ENCODE peak calls at places on chromosome 9, in ten cellular contexts. One of them, this sample, is unnamed.

GRCh38 chr9:87859137-87859536 is 23.5 kb upstream of the SPATA31E1 start:
- DNase-seq in cardiac muscle cell: no peak
- DNase-seq in GM13976: no peak
- DNase-seq in CD8-positive, alpha-beta memory T cell: no peak
- DNase-seq in GM20000: no peak
- DNase-seq in activated T-cell treated with anti-CD3 and anti-CD28 coated beads for 1 hour: no peak
- DNase-seq in activated CD8-positive, alpha-beta memory T cell treated with anti-CD3 and anti-CD28 coated beads for 4 hours: no peak
- DNase-seq in T-helper 1 cell: no peak
- DNase-seq in stimulated activated CD4-positive, alpha-beta T cell treated with anti-CD3 and anti-CD28 coated beads, Interleukin-2, amount 100 ng/mL, for 48 hours: no peak
- DNase-seq in psoas muscle: no peak
- DNase-seq in this sample: no peak

GRCh38 chr9:109558718-109559151 is 60.6 kb upstream of the PTPN3 start:
- DNase-seq in cardiac muscle cell: no peak
- DNase-seq in CD8-positive, alpha-beta memory T cell: no peak
- DNase-seq in GM13976: no peak
- DNase-seq in activated CD8-positive, alpha-beta memory T cell treated with anti-CD3 and anti-CD28 coated beads for 4 hours: no peak
- DNase-seq in GM20000: no peak
- DNase-seq in psoas muscle: no peak
- DNase-seq in activated T-cell treated with anti-CD3 and anti-CD28 coated beads for 1 hour: no peak
- DNase-seq in stimulated activated CD4-positive, alpha-beta T cell treated with anti-CD3 and anti-CD28 coated beads, Interleukin-2, amount 100 ng/mL, for 48 hours: no peak
- DNase-seq in T-helper 1 cell: no peak
- DNase-seq in this sample: no peak

GRCh38 chr9:12708562-12709298 is 15.5 kb downstream of the TYRP1 start:
- DNase-seq in psoas muscle: no peak
- DNase-seq in stimulated activated CD4-positive, alpha-beta T cell treated with anti-CD3 and anti-CD28 coated beads, Interleukin-2, amount 100 ng/mL, for 48 hours: no peak
- DNase-seq in GM13976: no peak
- DNase-seq in CD8-positive, alpha-beta memory T cell: no peak
- DNase-seq in GM20000: no peak
- DNase-seq in T-helper 1 cell: no peak
- DNase-seq in activated T-cell treated with anti-CD3 and anti-CD28 coated beads for 1 hour: no peak
- DNase-seq in activated CD8-positive, alpha-beta memory T cell treated with anti-CD3 and anti-CD28 coated beads for 4 hours: no peak
- DNase-seq in cardiac muscle cell: no peak
- DNase-seq in this sample: no peak

GRCh38 chr9:6634441-6634840 is 11.1 kb downstream of the GLDC start:
- DNase-seq in stimulated activated CD4-positive, alpha-beta T cell treated with anti-CD3 and anti-CD28 coated beads, Interleukin-2, amount 100 ng/mL, for 48 hours: no peak
- DNase-seq in GM13976: no peak
- DNase-seq in activated CD8-positive, alpha-beta memory T cell treated with anti-CD3 and anti-CD28 coated beads for 4 hours: no peak
- DNase-seq in CD8-positive, alpha-beta memory T cell: no peak
- DNase-seq in GM20000: no peak
- DNase-seq in cardiac muscle cell: no peak
- DNase-seq in T-helper 1 cell: no peak
- DNase-seq in psoas muscle: no peak
- DNase-seq in activated T-cell treated with anti-CD3 and anti-CD28 coated beads for 1 hour: no peak
- DNase-seq in this sample: no peak

GRCh38 chr9:35689601-35690446 is at the start of gene TPM2:
- DNase-seq in cardiac muscle cell: peak; percentile 93
- DNase-seq in GM20000: peak; percentile 72
- DNase-seq in stimulated activated CD4-positive, alpha-beta T cell treated with anti-CD3 and anti-CD28 coated beads, Interleukin-2, amount 100 ng/mL, for 48 hours: no peak
- DNase-seq in psoas muscle: peak; percentile 71
- DNase-seq in activated T-cell treated with anti-CD3 and anti-CD28 coated beads for 1 hour: no peak
- DNase-seq in GM13976: peak; percentile 69
- DNase-seq in T-helper 1 cell: no peak
- DNase-seq in activated CD8-positive, alpha-beta memory T cell treated with anti-CD3 and anti-CD28 coated beads for 4 hours: no peak
- DNase-seq in CD8-positive, alpha-beta memory T cell: no peak
- DNase-seq in this sample: peak; percentile 53

GRCh38 chr9:134551176-134551575 is 90.4 kb upstream of the COL5A1 start:
- DNase-seq in activated T-cell treated with anti-CD3 and anti-CD28 coated beads for 1 hour: no peak
- DNase-seq in T-helper 1 cell: no peak
- DNase-seq in activated CD8-positive, alpha-beta memory T cell treated with anti-CD3 and anti-CD28 coated beads for 4 hours: no peak
- DNase-seq in GM13976: no peak
- DNase-seq in CD8-positive, alpha-beta memory T cell: no peak
- DNase-seq in stimulated activated CD4-positive, alpha-beta T cell treated with anti-CD3 and anti-CD28 coated beads, Interleukin-2, amount 100 ng/mL, for 48 hours: no peak
- DNase-seq in cardiac muscle cell: no peak
- DNase-seq in GM20000: no peak
- DNase-seq in psoas muscle: no peak
- DNase-seq in this sample: no peak

GRCh38 chr9:35001285-35001677 is 11.7 kb downstream of the DNAJB5 start:
- DNase-seq in stimulated activated CD4-positive, alpha-beta T cell treated with anti-CD3 and anti-CD28 coated beads, Interleukin-2, amount 100 ng/mL, for 48 hours: no peak
- DNase-seq in CD8-positive, alpha-beta memory T cell: no peak
- DNase-seq in activated CD8-positive, alpha-beta memory T cell treated with anti-CD3 and anti-CD28 coated beads for 4 hours: no peak
- DNase-seq in activated T-cell treated with anti-CD3 and anti-CD28 coated beads for 1 hour: no peak
- DNase-seq in GM13976: no peak
- DNase-seq in cardiac muscle cell: no peak
- DNase-seq in T-helper 1 cell: no peak
- DNase-seq in psoas muscle: no peak
- DNase-seq in GM20000: no peak
- DNase-seq in this sample: no peak

GRCh38 chr9:91086657-91087563 is 274.8 kb downstream of the AUH start:
- DNase-seq in activated T-cell treated with anti-CD3 and anti-CD28 coated beads for 1 hour: no peak
- DNase-seq in T-helper 1 cell: no peak
- DNase-seq in psoas muscle: no peak
- DNase-seq in activated CD8-positive, alpha-beta memory T cell treated with anti-CD3 and anti-CD28 coated beads for 4 hours: no peak
- DNase-seq in stimulated activated CD4-positive, alpha-beta T cell treated with anti-CD3 and anti-CD28 coated beads, Interleukin-2, amount 100 ng/mL, for 48 hours: no peak
- DNase-seq in GM13976: no peak
- DNase-seq in CD8-positive, alpha-beta memory T cell: no peak
- DNase-seq in GM20000: no peak
- DNase-seq in cardiac muscle cell: no peak
- DNase-seq in this sample: no peak

GRCh38 chr9:111501648-111502047 is 17.5 kb upstream of the ECPAS start:
- DNase-seq in activated CD8-positive, alpha-beta memory T cell treated with anti-CD3 and anti-CD28 coated beads for 4 hours: no peak
- DNase-seq in CD8-positive, alpha-beta memory T cell: no peak
- DNase-seq in T-helper 1 cell: no peak
- DNase-seq in GM13976: no peak
- DNase-seq in stimulated activated CD4-positive, alpha-beta T cell treated with anti-CD3 and anti-CD28 coated beads, Interleukin-2, amount 100 ng/mL, for 48 hours: no peak
- DNase-seq in GM20000: no peak
- DNase-seq in cardiac muscle cell: no peak
- DNase-seq in activated T-cell treated with anti-CD3 and anti-CD28 coated beads for 1 hour: no peak
- DNase-seq in psoas muscle: no peak
- DNase-seq in this sample: no peak

GRCh38 chr9:4443439-4443838 is 46.8 kb upstream of the SLC1A1 start:
- DNase-seq in activated CD8-positive, alpha-beta memory T cell treated with anti-CD3 and anti-CD28 coated beads for 4 hours: no peak
- DNase-seq in activated T-cell treated with anti-CD3 and anti-CD28 coated beads for 1 hour: no peak
- DNase-seq in CD8-positive, alpha-beta memory T cell: no peak
- DNase-seq in T-helper 1 cell: no peak
- DNase-seq in psoas muscle: no peak
- DNase-seq in cardiac muscle cell: no peak
- DNase-seq in stimulated activated CD4-positive, alpha-beta T cell treated with anti-CD3 and anti-CD28 coated beads, Interleukin-2, amount 100 ng/mL, for 48 hours: no peak
- DNase-seq in GM20000: no peak
- DNase-seq in GM13976: no peak
- DNase-seq in this sample: no peak

GRCh38 chr9:33447404-33448158 is at the start of gene AQP3:
- DNase-seq in activated T-cell treated with anti-CD3 and anti-CD28 coated beads for 1 hour: peak; percentile 61
- DNase-seq in CD8-positive, alpha-beta memory T cell: peak; percentile 80
- DNase-seq in psoas muscle: peak; percentile 69
- DNase-seq in GM20000: peak; percentile 74
- DNase-seq in activated CD8-positive, alpha-beta memory T cell treated with anti-CD3 and anti-CD28 coated beads for 4 hours: peak; percentile 31
- DNase-seq in cardiac muscle cell: peak; percentile 83
- DNase-seq in T-helper 1 cell: peak; percentile 68
- DNase-seq in stimulated activated CD4-positive, alpha-beta T cell treated with anti-CD3 and anti-CD28 coated beads, Interleukin-2, amount 100 ng/mL, for 48 hours: peak; percentile 48
- DNase-seq in GM13976: peak; percentile 81
- DNase-seq in this sample: peak; percentile 52

GRCh38 chr9:133347515-133347984 is 381 bp downstream of the MED22 start:
- DNase-seq in GM20000: peak; percentile 80
- DNase-seq in CD8-positive, alpha-beta memory T cell: peak; percentile 72
- DNase-seq in GM13976: peak; percentile 79
- DNase-seq in T-helper 1 cell: peak; percentile 37
- DNase-seq in psoas muscle: peak; percentile 50
- DNase-seq in activated T-cell treated with anti-CD3 and anti-CD28 coated beads for 1 hour: no peak
- DNase-seq in cardiac muscle cell: peak; percentile 65
- DNase-seq in activated CD8-positive, alpha-beta memory T cell treated with anti-CD3 and anti-CD28 coated beads for 4 hours: no peak
- DNase-seq in stimulated activated CD4-positive, alpha-beta T cell treated with anti-CD3 and anti-CD28 coated beads, Interleukin-2, amount 100 ng/mL, for 48 hours: no peak
- DNase-seq in this sample: peak; percentile 71

GRCh38 chr9:112341741-112342140 is 8.3 kb upstream of the PTBP3 start:
- DNase-seq in T-helper 1 cell: no peak
- DNase-seq in GM20000: no peak
- DNase-seq in GM13976: no peak
- DNase-seq in activated T-cell treated with anti-CD3 and anti-CD28 coated beads for 1 hour: no peak
- DNase-seq in cardiac muscle cell: no peak
- DNase-seq in activated CD8-positive, alpha-beta memory T cell treated with anti-CD3 and anti-CD28 coated beads for 4 hours: no peak
- DNase-seq in psoas muscle: no peak
- DNase-seq in stimulated activated CD4-positive, alpha-beta T cell treated with anti-CD3 and anti-CD28 coated beads, Interleukin-2, amount 100 ng/mL, for 48 hours: no peak
- DNase-seq in CD8-positive, alpha-beta memory T cell: no peak
- DNase-seq in this sample: no peak

GRCh38 chr9:116137581-116137980 is 16.0 kb upstream of the PAPPA start:
- DNase-seq in cardiac muscle cell: no peak
- DNase-seq in GM13976: no peak
- DNase-seq in activated T-cell treated with anti-CD3 and anti-CD28 coated beads for 1 hour: no peak
- DNase-seq in stimulated activated CD4-positive, alpha-beta T cell treated with anti-CD3 and anti-CD28 coated beads, Interleukin-2, amount 100 ng/mL, for 48 hours: no peak
- DNase-seq in activated CD8-positive, alpha-beta memory T cell treated with anti-CD3 and anti-CD28 coated beads for 4 hours: no peak
- DNase-seq in psoas muscle: no peak
- DNase-seq in CD8-positive, alpha-beta memory T cell: no peak
- DNase-seq in GM20000: no peak
- DNase-seq in T-helper 1 cell: no peak
- DNase-seq in this sample: no peak

GRCh38 chr9:37917801-37918664 is 14.1 kb upstream of the SLC25A51 start:
- DNase-seq in activated T-cell treated with anti-CD3 and anti-CD28 coated beads for 1 hour: no peak
- DNase-seq in GM20000: no peak
- DNase-seq in T-helper 1 cell: no peak
- DNase-seq in cardiac muscle cell: no peak
- DNase-seq in activated CD8-positive, alpha-beta memory T cell treated with anti-CD3 and anti-CD28 coated beads for 4 hours: no peak
- DNase-seq in psoas muscle: no peak
- DNase-seq in CD8-positive, alpha-beta memory T cell: peak; percentile 40
- DNase-seq in stimulated activated CD4-positive, alpha-beta T cell treated with anti-CD3 and anti-CD28 coated beads, Interleukin-2, amount 100 ng/mL, for 48 hours: no peak
- DNase-seq in GM13976: no peak
- DNase-seq in this sample: no peak

GRCh38 chr9:132547976-132548730 is 34.3 kb upstream of the BARHL1 start:
- DNase-seq in psoas muscle: no peak
- DNase-seq in cardiac muscle cell: no peak
- DNase-seq in GM20000: no peak
- DNase-seq in T-helper 1 cell: no peak
- DNase-seq in activated T-cell treated with anti-CD3 and anti-CD28 coated beads for 1 hour: no peak
- DNase-seq in activated CD8-positive, alpha-beta memory T cell treated with anti-CD3 and anti-CD28 coated beads for 4 hours: no peak
- DNase-seq in GM13976: no peak
- DNase-seq in stimulated activated CD4-positive, alpha-beta T cell treated with anti-CD3 and anti-CD28 coated beads, Interleukin-2, amount 100 ng/mL, for 48 hours: no peak
- DNase-seq in CD8-positive, alpha-beta memory T cell: no peak
- DNase-seq in this sample: no peak

GRCh38 chr9:89731262-89731980 is 126.6 kb downstream of the GADD45G start:
- DNase-seq in psoas muscle: no peak
- DNase-seq in GM13976: no peak
- DNase-seq in GM20000: no peak
- DNase-seq in cardiac muscle cell: no peak
- DNase-seq in stimulated activated CD4-positive, alpha-beta T cell treated with anti-CD3 and anti-CD28 coated beads, Interleukin-2, amount 100 ng/mL, for 48 hours: no peak
- DNase-seq in activated CD8-positive, alpha-beta memory T cell treated with anti-CD3 and anti-CD28 coated beads for 4 hours: no peak
- DNase-seq in CD8-positive, alpha-beta memory T cell: peak; percentile 9
- DNase-seq in T-helper 1 cell: no peak
- DNase-seq in activated T-cell treated with anti-CD3 and anti-CD28 coated beads for 1 hour: no peak
- DNase-seq in this sample: no peak

GRCh38 chr9:35951736-35952135 is 6.2 kb downstream of the OR2S2 start:
- DNase-seq in GM20000: no peak
- DNase-seq in activated CD8-positive, alpha-beta memory T cell treated with anti-CD3 and anti-CD28 coated beads for 4 hours: no peak
- DNase-seq in CD8-positive, alpha-beta memory T cell: no peak
- DNase-seq in GM13976: no peak
- DNase-seq in stimulated activated CD4-positive, alpha-beta T cell treated with anti-CD3 and anti-CD28 coated beads, Interleukin-2, amount 100 ng/mL, for 48 hours: no peak
- DNase-seq in cardiac muscle cell: no peak
- DNase-seq in T-helper 1 cell: no peak
- DNase-seq in psoas muscle: no peak
- DNase-seq in activated T-cell treated with anti-CD3 and anti-CD28 coated beads for 1 hour: no peak
- DNase-seq in this sample: no peak

GRCh38 chr9:21465859-21466518 is 16.1 kb downstream of the IFNE start:
- DNase-seq in T-helper 1 cell: no peak
- DNase-seq in CD8-positive, alpha-beta memory T cell: no peak
- DNase-seq in activated CD8-positive, alpha-beta memory T cell treated with anti-CD3 and anti-CD28 coated beads for 4 hours: no peak
- DNase-seq in GM20000: peak; percentile 66
- DNase-seq in stimulated activated CD4-positive, alpha-beta T cell treated with anti-CD3 and anti-CD28 coated beads, Interleukin-2, amount 100 ng/mL, for 48 hours: peak; percentile 8
- DNase-seq in cardiac muscle cell: peak; percentile 64
- DNase-seq in activated T-cell treated with anti-CD3 and anti-CD28 coated beads for 1 hour: no peak
- DNase-seq in psoas muscle: no peak
- DNase-seq in GM13976: peak; percentile 39
- DNase-seq in this sample: no peak

GRCh38 chr9:113602126-113603119 is 138.9 kb downstream of the RGS3 start:
- DNase-seq in cardiac muscle cell: no peak
- DNase-seq in GM20000: peak; percentile 76
- DNase-seq in psoas muscle: peak; percentile 90
- DNase-seq in T-helper 1 cell: no peak
- DNase-seq in CD8-positive, alpha-beta memory T cell: peak; percentile 42
- DNase-seq in activated T-cell treated with anti-CD3 and anti-CD28 coated beads for 1 hour: no peak
- DNase-seq in stimulated activated CD4-positive, alpha-beta T cell treated with anti-CD3 and anti-CD28 coated beads, Interleukin-2, amount 100 ng/mL, for 48 hours: no peak
- DNase-seq in activated CD8-positive, alpha-beta memory T cell treated with anti-CD3 and anti-CD28 coated beads for 4 hours: peak; percentile 38
- DNase-seq in GM13976: peak; percentile 85
- DNase-seq in this sample: peak; percentile 80

GRCh38 chr9:117315236-117315635 is 99.6 kb downstream of the ASTN2 start:
- DNase-seq in GM20000: no peak
- DNase-seq in activated CD8-positive, alpha-beta memory T cell treated with anti-CD3 and anti-CD28 coated beads for 4 hours: no peak
- DNase-seq in GM13976: no peak
- DNase-seq in psoas muscle: peak; percentile 18
- DNase-seq in activated T-cell treated with anti-CD3 and anti-CD28 coated beads for 1 hour: no peak
- DNase-seq in CD8-positive, alpha-beta memory T cell: no peak
- DNase-seq in cardiac muscle cell: no peak
- DNase-seq in T-helper 1 cell: no peak
- DNase-seq in stimulated activated CD4-positive, alpha-beta T cell treated with anti-CD3 and anti-CD28 coated beads, Interleukin-2, amount 100 ng/mL, for 48 hours: no peak
- DNase-seq in this sample: no peak

GRCh38 chr9:110192531-110193326 is 15.2 kb downstream of the C9orf152 start:
- DNase-seq in stimulated activated CD4-positive, alpha-beta T cell treated with anti-CD3 and anti-CD28 coated beads, Interleukin-2, amount 100 ng/mL, for 48 hours: no peak
- DNase-seq in psoas muscle: no peak
- DNase-seq in GM13976: no peak
- DNase-seq in activated T-cell treated with anti-CD3 and anti-CD28 coated beads for 1 hour: no peak
- DNase-seq in GM20000: no peak
- DNase-seq in CD8-positive, alpha-beta memory T cell: no peak
- DNase-seq in T-helper 1 cell: no peak
- DNase-seq in cardiac muscle cell: no peak
- DNase-seq in activated CD8-positive, alpha-beta memory T cell treated with anti-CD3 and anti-CD28 coated beads for 4 hours: no peak
- DNase-seq in this sample: no peak

GRCh38 chr9:133303266-133304157 is 28.5 kb upstream of the ABO start:
- DNase-seq in psoas muscle: no peak
- DNase-seq in activated T-cell treated with anti-CD3 and anti-CD28 coated beads for 1 hour: no peak
- DNase-seq in activated CD8-positive, alpha-beta memory T cell treated with anti-CD3 and anti-CD28 coated beads for 4 hours: no peak
- DNase-seq in GM20000: no peak
- DNase-seq in stimulated activated CD4-positive, alpha-beta T cell treated with anti-CD3 and anti-CD28 coated beads, Interleukin-2, amount 100 ng/mL, for 48 hours: no peak
- DNase-seq in CD8-positive, alpha-beta memory T cell: no peak
- DNase-seq in T-helper 1 cell: no peak
- DNase-seq in GM13976: no peak
- DNase-seq in cardiac muscle cell: no peak
- DNase-seq in this sample: no peak

GRCh38 chr9:74824654-74825053 is 63.1 kb downstream of the TRPM6 start:
- DNase-seq in CD8-positive, alpha-beta memory T cell: no peak
- DNase-seq in T-helper 1 cell: no peak
- DNase-seq in activated T-cell treated with anti-CD3 and anti-CD28 coated beads for 1 hour: no peak
- DNase-seq in GM13976: no peak
- DNase-seq in activated CD8-positive, alpha-beta memory T cell treated with anti-CD3 and anti-CD28 coated beads for 4 hours: no peak
- DNase-seq in cardiac muscle cell: no peak
- DNase-seq in psoas muscle: no peak
- DNase-seq in GM20000: no peak
- DNase-seq in stimulated activated CD4-positive, alpha-beta T cell treated with anti-CD3 and anti-CD28 coated beads, Interleukin-2, amount 100 ng/mL, for 48 hours: no peak
- DNase-seq in this sample: no peak

GRCh38 chr9:137455361-137455991 is 3.7 kb downstream of the NSMF start:
- DNase-seq in cardiac muscle cell: no peak
- DNase-seq in GM13976: no peak
- DNase-seq in activated CD8-positive, alpha-beta memory T cell treated with anti-CD3 and anti-CD28 coated beads for 4 hours: no peak
- DNase-seq in GM20000: no peak
- DNase-seq in T-helper 1 cell: no peak
- DNase-seq in stimulated activated CD4-positive, alpha-beta T cell treated with anti-CD3 and anti-CD28 coated beads, Interleukin-2, amount 100 ng/mL, for 48 hours: no peak
- DNase-seq in activated T-cell treated with anti-CD3 and anti-CD28 coated beads for 1 hour: no peak
- DNase-seq in psoas muscle: peak; percentile 9
- DNase-seq in CD8-positive, alpha-beta memory T cell: peak; percentile 48
- DNase-seq in this sample: no peak

This sample was measured in GM12891.